ENCODE peak calls at places on chromosome 13, in five cellular contexts. Q is posterior vena cava, G is upper lobe of right lung, V is right atrium auricular region, L is nephron progenitor cell. P is an unnamed sample.

GRCh38 chr13:52925221-52925620 is 76.8 kb upstream of the PCDH8 start:
- DNase-seq in L (no peak), G (no peak), V (no peak), Q (no peak), P (no peak)

GRCh38 chr13:33218020-33218419 is 67.5 kb downstream of the STARD13 start:
- DNase-seq in Q (no peak), L (no peak), G (no peak), V (no peak), P (no peak)

GRCh38 chr13:87622921-87623320 is 48.2 kb upstream of the SLITRK5 start:
- DNase-seq in G (no peak), L (no peak), V (no peak), Q (no peak), P (no peak)

GRCh38 chr13:20492641-20493040 is 33.0 kb downstream of the CRYL1 start:
- DNase-seq in V (no peak), Q (no peak), L (peak; percentile 21), G (no peak), P (no peak)

GRCh38 chr13:50882816-50883215 is 26.8 kb upstream of the RNASEH2B start:
- DNase-seq in G (no peak), V (no peak), Q (no peak), L (no peak), P (no peak)

GRCh38 chr13:46812398-46812797 is 15.4 kb upstream of the ESD start:
- DNase-seq in G (no peak), L (no peak), V (no peak), Q (no peak), P (no peak)

GRCh38 chr13:28338742-28339141 is 156.2 kb downstream of the FLT1 start:
- DNase-seq in V (no peak), G (no peak), L (no peak), Q (no peak), P (no peak)

GRCh38 chr13:113404723-113405471 is 41.0 kb upstream of the GRTP1 start:
- DNase-seq in Q (peak; percentile 78), L (peak; percentile 29), V (no peak), G (peak; percentile 60), P (peak; percentile 75)

GRCh38 chr13:48403151-48403631 is 9.7 kb downstream of the LPAR6 start:
- DNase-seq in G (no peak), Q (no peak), V (no peak), L (no peak), P (no peak)